ENCODE peak calls at places on chromosome 15, in seven cellular contexts. One of them, this sample, is unnamed.

GRCh38 chr15:66898656-66899402 is 166.6 kb upstream of the SMAD3 start:
- DNase-seq in left lung: no peak
- DNase-seq in NCI-H460: no peak
- DNase-seq in CD4-positive, CD25-positive, alpha-beta regulatory T cell: no peak
- DNase-seq in amniotic epithelial cell: no peak
- DNase-seq in GM23248: no peak
- DNase-seq in NCI-H1092 treated with DMSO at 0.1 percent for 48 hours: no peak
- DNase-seq in this sample: no peak

GRCh38 chr15:101637549-101638318 is 14.4 kb downstream of the TM2D3 start:
- DNase-seq in left lung: no peak
- DNase-seq in NCI-H460: no peak
- DNase-seq in CD4-positive, CD25-positive, alpha-beta regulatory T cell: no peak
- DNase-seq in amniotic epithelial cell: peak
- DNase-seq in GM23248: peak
- DNase-seq in NCI-H1092 treated with DMSO at 0.1 percent for 48 hours: no peak
- DNase-seq in this sample: no peak

GRCh38 chr15:52259503-52259902 is 36.1 kb downstream of the MYO5C start:
- DNase-seq in left lung: no peak
- DNase-seq in NCI-H460: no peak
- DNase-seq in CD4-positive, CD25-positive, alpha-beta regulatory T cell: no peak
- DNase-seq in amniotic epithelial cell: no peak
- DNase-seq in GM23248: no peak
- DNase-seq in NCI-H1092 treated with DMSO at 0.1 percent for 48 hours: no peak
- DNase-seq in this sample: no peak

GRCh38 chr15:52031542-52031941 is 12.5 kb downstream of the MAPK6 start:
- DNase-seq in left lung: no peak
- DNase-seq in NCI-H460: no peak
- DNase-seq in CD4-positive, CD25-positive, alpha-beta regulatory T cell: no peak
- DNase-seq in amniotic epithelial cell: peak
- DNase-seq in GM23248: peak
- DNase-seq in NCI-H1092 treated with DMSO at 0.1 percent for 48 hours: no peak
- DNase-seq in this sample: no peak

GRCh38 chr15:37933685-37934084 is 755 bp upstream of the TMCO5A start:
- DNase-seq in left lung: no peak
- DNase-seq in NCI-H460: no peak
- DNase-seq in CD4-positive, CD25-positive, alpha-beta regulatory T cell: no peak
- DNase-seq in amniotic epithelial cell: peak
- DNase-seq in GM23248: peak
- DNase-seq in NCI-H1092 treated with DMSO at 0.1 percent for 48 hours: no peak
- DNase-seq in this sample: no peak

GRCh38 chr15:43235536-43235935 is 14.7 kb upstream of the EPB42 start:
- DNase-seq in left lung: no peak
- DNase-seq in NCI-H460: no peak
- DNase-seq in CD4-positive, CD25-positive, alpha-beta regulatory T cell: no peak
- DNase-seq in amniotic epithelial cell: no peak
- DNase-seq in GM23248: no peak
- DNase-seq in NCI-H1092 treated with DMSO at 0.1 percent for 48 hours: no peak
- DNase-seq in this sample: no peak

GRCh38 chr15:94596707-94597106 is 365.3 kb downstream of the MCTP2 start:
- DNase-seq in left lung: no peak
- DNase-seq in NCI-H460: no peak
- DNase-seq in CD4-positive, CD25-positive, alpha-beta regulatory T cell: no peak
- DNase-seq in amniotic epithelial cell: no peak
- DNase-seq in GM23248: no peak
- DNase-seq in NCI-H1092 treated with DMSO at 0.1 percent for 48 hours: no peak
- DNase-seq in this sample: no peak

GRCh38 chr15:73081321-73081958 is 29.2 kb downstream of the NEO1 start:
- DNase-seq in left lung: no peak
- DNase-seq in NCI-H460: peak
- DNase-seq in CD4-positive, CD25-positive, alpha-beta regulatory T cell: peak
- DNase-seq in amniotic epithelial cell: peak
- DNase-seq in GM23248: peak
- DNase-seq in NCI-H1092 treated with DMSO at 0.1 percent for 48 hours: peak
- DNase-seq in this sample: no peak

GRCh38 chr15:70852501-70853269 is 1.3 kb downstream of the LARP6 start:
- DNase-seq in left lung: no peak
- DNase-seq in NCI-H460: no peak
- DNase-seq in CD4-positive, CD25-positive, alpha-beta regulatory T cell: no peak
- DNase-seq in amniotic epithelial cell: peak
- DNase-seq in GM23248: peak
- DNase-seq in NCI-H1092 treated with DMSO at 0.1 percent for 48 hours: no peak
- DNase-seq in this sample: no peak

GRCh38 chr15:57927091-57927631 is 138.3 kb downstream of the ALDH1A2 start:
- DNase-seq in left lung: no peak
- DNase-seq in NCI-H460: no peak
- DNase-seq in CD4-positive, CD25-positive, alpha-beta regulatory T cell: no peak
- DNase-seq in amniotic epithelial cell: no peak
- DNase-seq in GM23248: no peak
- DNase-seq in NCI-H1092 treated with DMSO at 0.1 percent for 48 hours: no peak
- DNase-seq in this sample: no peak

GRCh38 chr15:90231028-90232017 is 2.4 kb downstream of the CIB1 start:
- DNase-seq in left lung: peak
- DNase-seq in NCI-H460: no peak
- DNase-seq in CD4-positive, CD25-positive, alpha-beta regulatory T cell: peak
- DNase-seq in amniotic epithelial cell: no peak
- DNase-seq in GM23248: no peak
- DNase-seq in NCI-H1092 treated with DMSO at 0.1 percent for 48 hours: no peak
- DNase-seq in this sample: no peak

GRCh38 chr15:90620379-90621134 is 90.8 kb downstream of the CRTC3 start:
- DNase-seq in left lung: no peak
- DNase-seq in NCI-H460: no peak
- DNase-seq in CD4-positive, CD25-positive, alpha-beta regulatory T cell: peak
- DNase-seq in amniotic epithelial cell: no peak
- DNase-seq in GM23248: no peak
- DNase-seq in NCI-H1092 treated with DMSO at 0.1 percent for 48 hours: no peak
- DNase-seq in this sample: no peak

GRCh38 chr15:44802336-44802735 is 66.0 kb downstream of the TRIM69 start:
- DNase-seq in left lung: no peak
- DNase-seq in NCI-H460: no peak
- DNase-seq in CD4-positive, CD25-positive, alpha-beta regulatory T cell: no peak
- DNase-seq in amniotic epithelial cell: no peak
- DNase-seq in GM23248: no peak
- DNase-seq in NCI-H1092 treated with DMSO at 0.1 percent for 48 hours: no peak
- DNase-seq in this sample: no peak

GRCh38 chr15:58454950-58455401 is 23.2 kb downstream of the LIPC start:
- DNase-seq in left lung: no peak
- DNase-seq in NCI-H460: no peak
- DNase-seq in CD4-positive, CD25-positive, alpha-beta regulatory T cell: no peak
- DNase-seq in amniotic epithelial cell: no peak
- DNase-seq in GM23248: no peak
- DNase-seq in NCI-H1092 treated with DMSO at 0.1 percent for 48 hours: peak
- DNase-seq in this sample: no peak

GRCh38 chr15:100687532-100688215 is 85.3 kb downstream of the ASB7 start:
- DNase-seq in left lung: no peak
- DNase-seq in NCI-H460: no peak
- DNase-seq in CD4-positive, CD25-positive, alpha-beta regulatory T cell: no peak
- DNase-seq in amniotic epithelial cell: peak
- DNase-seq in GM23248: peak
- DNase-seq in NCI-H1092 treated with DMSO at 0.1 percent for 48 hours: no peak
- DNase-seq in this sample: peak

GRCh38 chr15:29698030-29698701 is 124.1 kb downstream of the TJP1 start:
- DNase-seq in left lung: no peak
- DNase-seq in NCI-H460: no peak
- DNase-seq in CD4-positive, CD25-positive, alpha-beta regulatory T cell: no peak
- DNase-seq in amniotic epithelial cell: peak
- DNase-seq in GM23248: peak
- DNase-seq in NCI-H1092 treated with DMSO at 0.1 percent for 48 hours: peak
- DNase-seq in this sample: no peak

GRCh38 chr15:81752149-81752942 is 293.5 kb downstream of the MEX3B start:
- DNase-seq in left lung: no peak
- DNase-seq in NCI-H460: no peak
- DNase-seq in CD4-positive, CD25-positive, alpha-beta regulatory T cell: no peak
- DNase-seq in amniotic epithelial cell: peak
- DNase-seq in GM23248: peak
- DNase-seq in NCI-H1092 treated with DMSO at 0.1 percent for 48 hours: peak
- DNase-seq in this sample: peak

GRCh38 chr15:25689592-25689991 is 173.5 kb downstream of the ATP10A start:
- DNase-seq in left lung: no peak
- DNase-seq in NCI-H460: no peak
- DNase-seq in CD4-positive, CD25-positive, alpha-beta regulatory T cell: no peak
- DNase-seq in amniotic epithelial cell: no peak
- DNase-seq in GM23248: no peak
- DNase-seq in NCI-H1092 treated with DMSO at 0.1 percent for 48 hours: no peak
- DNase-seq in this sample: no peak

GRCh38 chr15:46127361-46127874 is 492.6 kb downstream of the SQOR start:
- DNase-seq in left lung: no peak
- DNase-seq in NCI-H460: no peak
- DNase-seq in CD4-positive, CD25-positive, alpha-beta regulatory T cell: no peak
- DNase-seq in amniotic epithelial cell: peak
- DNase-seq in GM23248: peak
- DNase-seq in NCI-H1092 treated with DMSO at 0.1 percent for 48 hours: no peak
- DNase-seq in this sample: no peak

GRCh38 chr15:66882251-66883020 is 180.4 kb downstream of the SMAD6 start:
- DNase-seq in left lung: no peak
- DNase-seq in NCI-H460: no peak
- DNase-seq in CD4-positive, CD25-positive, alpha-beta regulatory T cell: no peak
- DNase-seq in amniotic epithelial cell: peak
- DNase-seq in GM23248: peak
- DNase-seq in NCI-H1092 treated with DMSO at 0.1 percent for 48 hours: no peak
- DNase-seq in this sample: peak

This sample was measured in left cardiac atrium.